ENCODE peak calls at places on chromosomes 11 and 22, in five cellular contexts. P is cardiac muscle cell, T is neuronal stem cell, D is lower lobe of right lung, Z is heart right ventricle. L is an unnamed sample. For H3K4me1, the result is how much of the 10 kb centered on the place peaks cover.

GRCh38 chr11:71456831-71457230 is 3.8 kb downstream of the NADSYN1 start:
- DNase-seq in P (no peak), T (no peak), D (no peak), Z (no peak), L (no peak)

GRCh38 chr11:33899383-33900037 is 7.6 kb upstream of the LMO2 start:
- DNase-seq in P (peak), T (no peak), D (peak), Z (peak), L (peak)

GRCh38 chr11:12602421-12602820 is 71.8 kb upstream of the TEAD1 start:
- DNase-seq in P (no peak), T (no peak), D (no peak), Z (no peak), L (no peak)

GRCh38 chr11:60761436-60762190 is 4.9 kb downstream of the MS4A15 start:
- DNase-seq in P (no peak), T (no peak), D (no peak), Z (no peak), L (no peak)

GRCh38 chr22:36862251-36863242 is 1.7 kb downstream of the NCF4 start:
- DNase-seq in P (no peak), T (no peak), D (peak), Z (peak), L (no peak)

GRCh38 chr11:1875093-1875785 is 16.5 kb downstream of the PRR33 start:
- DNase-seq in P (no peak), T (no peak), D (peak), Z (peak), L (no peak)

GRCh38 chr11:888290-889212 is 22.1 kb downstream of the CHID1 start:
- DNase-seq in P (no peak), T (no peak), D (no peak), Z (no peak), L (no peak)

GRCh38 chr11:130781906-130782305 is 134.4 kb downstream of the SNX19 start:
- DNase-seq in P (no peak), T (no peak), D (no peak), Z (no peak), L (no peak)

GRCh38 chr11:27395556-27396258 is 32.7 kb upstream of the CCDC34 start:
- DNase-seq in P (no peak), T (no peak), D (no peak), Z (no peak), L (peak)

GRCh38 chr11:20259506-20259905 is 99.2 kb upstream of the DBX1 start:
- DNase-seq in P (no peak), T (no peak), D (no peak), Z (no peak), L (no peak)

GRCh38 chr11:34652191-34652958 is 31.5 kb downstream of the EHF start:
- DNase-seq in P (no peak), T (no peak), D (no peak), Z (no peak), L (no peak)

GRCh38 chr11:35723493-35724284 is 61.1 kb downstream of the TRIM44 start:
- DNase-seq in P (no peak), T (no peak), D (no peak), Z (no peak), L (no peak)

GRCh38 chr11:40315122-40315521 is 1144.3 kb downstream of the LRRC4C start:
- DNase-seq in P (no peak), T (no peak), D (no peak), Z (no peak), L (no peak)

GRCh38 chr22:37412445-37413250 is 14.6 kb downstream of the ELFN2 start:
- DNase-seq in P (no peak), T (no peak), D (no peak), Z (no peak), L (no peak)

GRCh38 chr11:105046898-105047579 is 1.9 kb upstream of the CARD16 start:
- DNase-seq in P (no peak), T (no peak), D (no peak), Z (no peak), L (peak)

GRCh38 chr22:43152001-43152354 is 619 bp downstream of the TSPO start:
- DNase-seq in P (no peak), T (no peak), D (no peak), Z (no peak), L (no peak)

GRCh38 chr11:123063396-123064267 is 1.7 kb upstream of the HSPA8 start:
- DNase-seq in P (no peak), T (no peak), D (no peak), Z (peak), L (peak)

GRCh38 chr11:64359712-64360402 is 895 bp downstream of the RPS6KA4 start:
- DNase-seq in P (no peak), T (no peak), D (peak), Z (no peak), L (no peak)

GRCh38 chr11:116334596-116334995 is 438.2 kb downstream of the BUD13 start:
- DNase-seq in P (no peak), T (no peak), D (no peak), Z (no peak), L (no peak)

GRCh38 chr11:32510039-32510438 is 73.6 kb upstream of the EIF3M start:
- DNase-seq in P (peak), T (no peak), D (no peak), Z (no peak), L (no peak)

GRCh38 chr11:116649268-116649667 is 123.5 kb downstream of the BUD13 start:
- DNase-seq in P (no peak), T (no peak), D (no peak), Z (no peak), L (peak)

GRCh38 chr11:125429807-125430678 is 66.0 kb downstream of the FEZ1 start:
- DNase-seq in P (no peak), T (no peak), D (no peak), Z (no peak), L (no peak)

GRCh38 chr11:77084581-77085191 is 17.9 kb downstream of the CAPN5 start:
- DNase-seq in P (no peak), T (no peak), D (peak), Z (no peak), L (no peak)

GRCh38 chr11:10208045-10208674 is 85.9 kb downstream of the SBF2 start:
- DNase-seq in P (peak), T (peak), D (no peak), Z (no peak), L (no peak)

GRCh38 chr11:35389897-35390462 is 29.4 kb downstream of the SLC1A2 start:
- DNase-seq in P (no peak), T (no peak), D (no peak), Z (no peak), L (no peak)

GRCh38 chr11:36149538-36150242 is 139.5 kb downstream of the COMMD9 start:
- DNase-seq in P (peak), T (peak), D (peak), Z (peak), L (peak)

GRCh38 chr22:21073482-21073881 is 27.7 kb downstream of the LRRC74B start:
- DNase-seq in P (no peak), T (no peak), D (no peak), Z (no peak), L (no peak)

GRCh38 chr11:1517117-1518005 is 30.8 kb upstream of the MOB2 start:
- DNase-seq in P (no peak), T (no peak), D (peak), Z (no peak), L (no peak)

GRCh38 chr22:39457047-39457545 is 284 bp downstream of the MGAT3 start:
- DNase-seq in P (no peak), T (no peak), D (no peak), Z (no peak), L (no peak)

GRCh38 chr22:39454385-39454871 is 2.4 kb upstream of the MGAT3 start:
- DNase-seq in P (no peak), T (no peak), D (no peak), Z (no peak), L (peak)

GRCh38 chr22:39452740-39453040 is 4.1 kb upstream of the MGAT3 start:
- DNase-seq in P (no peak), T (no peak), D (no peak), Z (no peak), L (no peak)

GRCh38 chr22:39456262-39457046 is at the start of gene MGAT3:
- DNase-seq in P (no peak), T (no peak), D (no peak), Z (no peak), L (no peak)

DNA sequence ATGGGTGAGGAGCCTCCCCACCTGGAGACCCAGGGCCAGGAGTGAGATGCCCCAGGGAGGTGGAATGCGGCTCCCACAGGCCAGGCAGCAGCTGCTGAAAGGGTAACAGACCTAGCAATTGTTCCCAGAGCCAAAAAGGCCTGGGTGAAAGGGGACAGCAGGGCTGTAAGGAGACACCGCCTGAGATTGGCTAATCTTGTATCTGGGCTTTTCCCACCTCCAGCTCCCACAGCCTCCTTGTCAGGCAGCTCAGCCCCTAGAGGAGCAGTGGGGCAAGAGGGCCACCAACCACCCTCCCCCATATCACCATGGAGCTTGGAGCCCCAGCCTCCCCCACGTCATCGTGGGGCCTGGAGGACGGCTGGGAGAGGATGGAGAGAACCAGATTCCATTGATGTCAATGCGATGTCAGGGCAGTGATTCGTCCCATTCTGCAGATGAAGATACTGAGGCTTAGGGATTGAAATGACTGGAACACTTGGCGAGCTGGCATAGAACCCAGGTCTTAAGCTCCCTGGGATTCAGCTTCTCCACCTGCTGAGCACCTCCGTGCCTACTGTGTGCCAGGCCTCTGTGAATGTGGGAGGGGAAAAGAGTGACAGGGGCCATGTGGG is 2.9 kb upstream of the MGAT3 start:
- DNase-seq in P (peak), T (no peak), D (no peak), Z (no peak), L (no peak)
- H3K4me1 ChIP-seq in P (under half), T (under half), D (under half), Z (under half), L (under half)

DNA sequence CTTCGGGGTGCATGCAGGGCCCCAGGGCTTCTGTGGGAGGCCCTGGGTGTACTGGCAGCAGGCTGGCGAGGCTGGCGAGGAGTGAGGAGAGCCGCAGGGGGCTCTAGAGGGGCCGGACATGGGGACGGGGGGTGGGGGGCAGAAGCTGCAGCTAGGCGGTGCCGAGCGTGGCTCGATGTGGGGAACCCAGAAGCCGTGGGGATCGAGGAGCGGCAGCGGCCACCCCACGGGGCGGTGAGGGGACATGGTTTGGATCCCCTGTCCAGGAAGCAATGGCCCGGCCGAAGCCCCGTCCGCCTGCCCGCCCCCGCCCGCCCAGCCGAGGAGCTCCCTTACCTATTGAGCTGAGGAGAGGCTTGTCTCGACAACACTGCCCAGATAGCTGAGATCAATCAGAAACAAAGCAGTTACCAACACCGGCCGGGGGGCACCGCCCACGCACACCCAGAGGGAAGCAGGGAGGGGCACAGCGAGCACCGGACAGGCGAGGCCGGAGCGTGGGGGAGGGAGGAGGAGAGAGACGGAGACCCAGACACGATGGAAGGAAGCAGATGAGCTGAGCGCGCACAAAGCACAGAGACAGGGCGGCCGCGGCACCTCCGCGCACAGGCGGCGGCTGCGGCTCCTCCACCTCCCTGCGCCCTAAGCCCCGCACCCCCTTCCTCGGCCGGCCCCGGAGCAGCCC is 38.7 kb downstream of the IGSF9B start:
- DNase-seq in P (no peak), T (peak), D (no peak), Z (no peak), L (no peak)
- H3K4me3 ChIP-seq in P (no peak), T (peak), D (no peak), Z (no peak), L (no peak)

GRCh38 chr22:48667289-48667688 is 1160.4 kb downstream of the BRD1 start:
- DNase-seq in P (no peak), T (no peak), D (no peak), Z (no peak), L (no peak)

GRCh38 chr22:48664586-48664985 is 1163.1 kb downstream of the BRD1 start:
- DNase-seq in P (no peak), T (no peak), D (no peak), Z (no peak), L (no peak)

GRCh38 chr22:48663297-48663696 is 1164.4 kb downstream of the BRD1 start:
- DNase-seq in P (no peak), T (no peak), D (no peak), Z (no peak), L (no peak)

GRCh38 chr22:48666620-48667019 is 1161.1 kb downstream of the BRD1 start:
- DNase-seq in P (no peak), T (no peak), D (no peak), Z (no peak), L (no peak)

DNA sequence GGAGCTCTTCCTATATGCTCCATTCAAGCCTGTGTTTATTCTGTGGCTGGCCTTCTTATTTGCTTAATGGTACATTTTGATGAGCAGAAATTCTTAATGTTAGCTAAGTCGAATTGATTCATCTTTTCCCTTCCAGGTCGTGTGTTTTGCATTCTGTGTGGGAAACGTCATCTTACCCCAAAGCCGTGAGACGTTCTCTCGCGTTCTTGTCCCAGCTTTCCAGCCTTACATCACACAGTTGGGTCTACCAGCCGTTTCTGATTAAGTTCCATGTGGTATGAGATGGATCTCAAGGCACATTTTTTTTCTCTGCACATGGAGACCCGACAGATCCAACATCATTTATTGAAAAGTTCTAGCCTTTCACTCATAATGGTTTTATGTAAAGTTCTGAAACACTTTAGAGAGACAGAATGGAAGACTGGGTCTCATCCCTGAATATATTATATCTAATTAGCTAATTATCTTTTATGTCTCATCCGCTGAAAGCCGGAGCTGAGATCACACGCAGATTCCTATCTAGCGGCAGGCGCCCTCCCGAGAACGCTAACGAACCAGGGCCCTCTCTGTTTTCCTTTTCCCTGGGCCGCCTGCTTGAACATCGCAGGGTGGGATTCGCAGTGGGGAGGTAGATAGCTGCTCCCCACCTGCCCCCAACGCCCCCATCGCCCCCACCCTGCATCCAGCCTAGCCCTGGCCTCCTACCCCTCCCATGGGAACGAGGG is 1162.2 kb downstream of the BRD1 start:
- DNase-seq in P (no peak), T (no peak), D (no peak), Z (no peak), L (no peak)
- H3K4me1 ChIP-seq in P (under half), T (under half), D (under half), Z (under half), L (under half)

DNA sequence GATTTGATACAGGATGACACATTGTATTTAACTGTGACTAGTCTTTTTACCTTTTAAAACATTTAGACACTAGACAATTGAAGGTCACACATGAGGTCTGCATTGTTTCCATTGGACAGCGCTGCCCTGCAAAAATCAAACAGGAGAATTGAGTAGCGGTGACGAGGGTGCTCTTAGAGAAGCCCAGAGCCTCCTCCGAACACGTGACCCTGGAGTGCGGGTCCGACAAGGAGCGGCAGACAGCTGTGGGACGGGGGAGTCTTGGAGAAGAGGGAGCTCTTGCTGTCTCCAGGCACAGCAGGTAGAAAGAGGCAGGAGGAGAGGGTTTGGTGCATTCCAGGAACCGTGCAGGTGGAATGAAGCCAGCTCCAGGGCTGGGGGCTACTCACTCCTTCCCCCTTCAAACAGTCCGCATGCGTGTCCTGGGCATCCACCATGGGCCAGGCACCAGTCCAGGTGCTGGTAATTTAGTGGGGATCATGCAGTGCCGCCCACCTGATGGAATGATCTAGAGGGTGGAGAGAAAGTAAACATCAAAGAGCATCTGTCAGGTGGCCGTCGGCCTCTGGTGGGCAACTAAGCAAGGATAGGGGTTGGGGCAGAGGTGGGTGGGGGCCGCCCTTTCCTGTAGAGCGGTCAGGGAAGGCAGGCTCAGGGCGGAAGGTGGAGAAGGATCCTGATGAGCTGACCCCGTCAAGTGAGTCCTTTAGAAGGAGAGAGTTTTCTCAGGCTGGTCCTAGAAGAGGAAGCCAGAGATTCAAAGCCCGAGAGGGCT is 849.9 kb downstream of the TBC1D22A start:
- DNase-seq in P (no peak), T (no peak), D (peak), Z (no peak), L (no peak)
- H3K4me3 ChIP-seq in P (no peak), T (no peak), D (no peak), Z (no peak), L (no peak)

GRCh38 chr11:102287963-102288744 is 29.1 kb upstream of the BIRC3 start:
- DNase-seq in P (peak), T (peak), D (no peak), Z (peak), L (peak)
- H3K4me1 ChIP-seq in P (under half), T (under half), D (under half), Z (under half), L (under half)

DNA sequence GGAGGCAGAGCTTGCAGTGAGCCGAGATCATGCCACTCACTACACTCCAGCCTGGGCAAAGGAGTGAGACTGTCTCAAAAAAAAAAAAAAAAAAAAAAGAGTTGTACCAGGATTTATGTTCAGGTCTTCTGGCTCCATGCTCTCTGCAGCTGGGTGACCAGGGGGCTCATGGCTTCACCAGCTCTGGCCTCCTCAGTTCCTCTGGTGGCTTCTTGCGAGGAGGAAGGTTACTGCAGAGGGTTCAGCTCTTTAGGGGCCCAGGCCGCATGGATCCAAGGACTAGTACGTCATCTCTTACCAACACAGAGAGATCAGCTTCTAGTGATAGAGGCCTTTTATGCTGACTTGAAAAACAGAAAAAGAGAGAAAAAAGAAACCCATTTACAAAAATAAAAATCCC is 13.5 kb downstream of the ZBTB16 start:
- DNase-seq in P (no peak), T (no peak), D (no peak), Z (no peak), L (no peak)
- H3K4me3 ChIP-seq in P (no peak), T (no peak), D (no peak), Z (no peak), L (no peak)

GRCh38 chr22:46057206-46057605 is 80.2 kb upstream of the WNT7B start:
- DNase-seq in P (no peak), T (no peak), D (peak), Z (no peak), L (no peak)

GRCh38 chr22:46057762-46058420 is 80.9 kb upstream of the WNT7B start:
- DNase-seq in P (no peak), T (no peak), D (peak), Z (peak), L (no peak)

GRCh38 chr22:46055851-46056168 is 78.8 kb upstream of the WNT7B start:
- DNase-seq in P (no peak), T (no peak), D (no peak), Z (no peak), L (no peak)

GRCh38 chr22:46055176-46055850 is 78.4 kb upstream of the WNT7B start:
- DNase-seq in P (no peak), T (no peak), D (peak), Z (no peak), L (peak)

GRCh38 chr22:46056169-46057041 is 79.4 kb upstream of the WNT7B start:
- DNase-seq in P (no peak), T (no peak), D (peak), Z (no peak), L (no peak)
- H3K4me1 ChIP-seq in P (under half), T (under half), D (half or more), Z (half or more), L (under half)

GRCh38 chr11:19243601-19244000 is 2.9 kb upstream of the E2F8 start:
- DNase-seq in P (no peak), T (no peak), D (no peak), Z (no peak), L (no peak)
- H3K4me3 ChIP-seq in P (no peak), T (no peak), D (no peak), Z (no peak), L (no peak)

L was measured in colonic mucosa.